ENCODE peak calls at places on chromosomes 1 and 21, in nine cellular contexts. L, I, V, A, X, S, Z, D and M are unnamed samples.

GRCh38 chr1:24505816-24506215 is 3.2 kb downstream of the RCAN3 start:
- DNase-seq in L (no peak), I (no peak), V (no peak), A (no peak), X (no peak), S (no peak), Z (no peak), D (no peak), M (no peak)

GRCh38 chr1:160581970-160582369 is 2.7 kb upstream of the CD84 start:
- DNase-seq in L (no peak), I (no peak), V (no peak), A (no peak), X (no peak), S (no peak), Z (peak; percentile 4), D (no peak), M (no peak)

GRCh38 chr1:3895951-3896325 is 4.1 kb downstream of the C1orf174 start:
- DNase-seq in L (no peak), I (no peak), V (no peak), A (no peak), X (no peak), S (no peak), Z (no peak), D (no peak), M (no peak)

GRCh38 chr1:17795836-17796645 is 40.9 kb downstream of the ACTL8 start:
- DNase-seq in L (no peak), I (no peak), V (no peak), A (no peak), X (no peak), S (no peak), Z (no peak), D (no peak), M (no peak)

GRCh38 chr1:180898441-180899219 is 14.1 kb upstream of the KIAA1614 start:
- DNase-seq in L (no peak), I (no peak), V (peak; percentile 42), A (no peak), X (peak; percentile 41), S (no peak), Z (no peak), D (no peak), M (no peak)

GRCh38 chr21:34781508-34781907 is 112.7 kb downstream of the CLIC6 start:
- DNase-seq in L (no peak), I (no peak), V (no peak), A (no peak), X (no peak), S (no peak), Z (no peak), D (no peak), M (no peak)

GRCh38 chr1:154006136-154006535 is 15.6 kb downstream of the RPS27 start:
- DNase-seq in L (peak; percentile 64), I (no peak), V (no peak), A (no peak), X (peak; percentile 61), S (no peak), Z (no peak), D (no peak), M (no peak)

GRCh38 chr1:31413405-31414005 is 492 bp downstream of the SERINC2 start:
- DNase-seq in L (peak; percentile 36), I (peak; percentile 85), V (peak; percentile 43), A (peak; percentile 44), X (peak; percentile 76), S (no peak), Z (peak; percentile 19), D (peak; percentile 70), M (peak; percentile 79)

GRCh38 chr1:163777205-163777604 is 455.5 kb downstream of the NUF2 start:
- DNase-seq in L (no peak), I (no peak), V (no peak), A (no peak), X (no peak), S (no peak), Z (no peak), D (no peak), M (no peak)

GRCh38 chr1:234915923-234916675 is 212.5 kb downstream of the TOMM20 start:
- DNase-seq in L (no peak), I (peak; percentile 58), V (no peak), A (peak; percentile 36), X (no peak), S (no peak), Z (no peak), D (no peak), M (no peak)

GRCh38 chr21:43928726-43929125 is 63.7 kb downstream of the AGPAT3 start:
- DNase-seq in L (no peak), I (no peak), V (no peak), A (no peak), X (no peak), S (no peak), Z (no peak), D (no peak), M (no peak)

GRCh38 chr1:41843378-41843777 is 75.3 kb downstream of the HIVEP3 start:
- DNase-seq in L (peak; percentile 88), I (no peak), V (no peak), A (peak; percentile 52), X (peak; percentile 75), S (no peak), Z (no peak), D (no peak), M (peak; percentile 52)

GRCh38 chr21:21851657-21852056 is 853.4 kb downstream of the NCAM2 start:
- DNase-seq in L (peak; percentile 39), I (no peak), V (no peak), A (no peak), X (no peak), S (no peak), Z (no peak), D (no peak), M (no peak)

GRCh38 chr1:153777648-153778047 is 2.4 kb downstream of the SLC27A3 start:
- DNase-seq in L (peak; percentile 15), I (no peak), V (no peak), A (no peak), X (peak; percentile 41), S (no peak), Z (no peak), D (no peak), M (no peak)

GRCh38 chr1:37448691-37449417 is 25.5 kb upstream of the ZC3H12A start:
- DNase-seq in L (no peak), I (no peak), V (no peak), A (no peak), X (peak; percentile 60), S (no peak), Z (no peak), D (no peak), M (peak; percentile 60)

GRCh38 chr21:35611752-35612151 is 448.6 kb downstream of the SETD4 start:
- DNase-seq in L (peak; percentile 67), I (no peak), V (no peak), A (no peak), X (no peak), S (no peak), Z (no peak), D (no peak), M (no peak)

GRCh38 chr1:228065543-228066347 is 16.8 kb upstream of the ARF1 start:
- DNase-seq in L (no peak), I (no peak), V (no peak), A (no peak), X (no peak), S (no peak), Z (no peak), D (no peak), M (no peak)

GRCh38 chr1:228066891-228067654 is 15.4 kb upstream of the ARF1 start:
- DNase-seq in L (no peak), I (no peak), V (no peak), A (no peak), X (no peak), S (no peak), Z (no peak), D (no peak), M (no peak)

GRCh38 chr1:228064741-228065542 is 17.6 kb upstream of the ARF1 start:
- DNase-seq in L (no peak), I (no peak), V (no peak), A (no peak), X (no peak), S (no peak), Z (no peak), D (no peak), M (no peak)

GRCh38 chr1:228068359-228068758 is 14.1 kb upstream of the ARF1 start:
- DNase-seq in L (no peak), I (no peak), V (no peak), A (no peak), X (no peak), S (no peak), Z (no peak), D (no peak), M (no peak)

GRCh38 chr1:228066416-228066815 is 16.1 kb upstream of the ARF1 start:
- DNase-seq in L (no peak), I (no peak), V (no peak), A (no peak), X (no peak), S (no peak), Z (no peak), D (no peak), M (no peak)
- TF ChIP-seq EZH2 in L (no peak), I (no peak), V (no peak), A (no peak), X (no peak), S (no peak), Z (no peak), D (no peak), M (no peak)

GRCh38 chr1:53948291-53948690 is 2.1 kb downstream of the LRRC42 start:
- DNase-seq in L (no peak), I (no peak), V (no peak), A (no peak), X (no peak), S (no peak), Z (no peak), D (no peak), M (no peak)
- H3K4me2 ChIP-seq in L (peak overlapping the region; percentile 60), I (peak overlapping the region; percentile 89), V (peak overlapping the region; percentile 91), A (no peak overlapping the region), X (peak overlapping the region; percentile 90), S (peak overlapping the region; percentile 3), Z (no peak overlapping the region), D (peak overlapping the region; percentile 93), M (no peak overlapping the region)

DNA sequence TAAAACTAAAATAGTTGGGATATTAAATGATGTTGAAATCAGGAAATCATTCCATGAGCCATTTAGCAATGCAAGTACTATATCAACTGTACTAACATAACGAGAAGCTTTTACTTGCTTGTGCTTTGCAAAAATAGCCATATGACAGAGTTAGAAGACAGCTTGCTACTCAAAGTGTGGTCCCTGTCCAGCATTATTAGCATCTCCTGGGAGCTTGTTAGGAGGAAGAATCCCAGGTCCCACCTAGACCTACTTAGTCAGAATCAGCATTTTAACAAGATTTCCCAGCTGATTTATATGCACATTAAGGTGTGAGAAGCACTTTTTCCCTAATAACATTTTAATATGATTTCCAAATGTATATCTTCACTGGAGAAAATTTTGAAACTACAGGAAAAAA is 4.7 kb downstream of the PRKACB start:
- DNase-seq in L (no peak), I (no peak), V (no peak), A (no peak), X (no peak), S (no peak), Z (no peak), D (no peak), M (no peak)
- TF ChIP-seq EZH2 in L (no peak), I (no peak), V (no peak), A (no peak), X (no peak), S (no peak), Z (no peak), D (no peak), M (no peak)

DNA sequence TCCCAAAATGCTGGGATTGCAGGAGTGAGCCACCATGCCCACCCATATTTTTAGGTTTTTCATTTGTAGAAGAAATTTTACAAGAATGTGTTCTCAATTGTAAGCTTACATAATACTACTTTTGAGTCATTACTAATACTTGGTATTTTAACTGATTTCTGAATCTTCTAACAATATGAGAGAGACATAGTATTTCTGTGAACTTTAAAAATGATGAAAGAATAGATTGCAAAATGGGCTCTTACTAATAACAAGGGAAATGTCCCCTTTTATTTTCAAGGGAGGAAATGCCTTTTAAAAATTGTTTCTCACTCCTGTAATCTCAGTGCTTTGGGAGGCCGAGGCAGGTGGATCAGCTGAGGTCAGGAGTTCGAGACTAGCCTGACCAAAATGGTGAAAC is 5.9 kb downstream of the AGO3 start:
- DNase-seq in L (no peak), I (no peak), V (no peak), A (no peak), X (peak; percentile 49), S (no peak), Z (no peak), D (no peak), M (no peak)
- H3K4me2 ChIP-seq in L (no peak overlapping the region), I (no peak overlapping the region), V (no peak overlapping the region), A (no peak overlapping the region), X (no peak overlapping the region), S (no peak overlapping the region), Z (no peak overlapping the region), D (no peak overlapping the region), M (no peak overlapping the region)